ENCODE peak calls at places on chromosomes 4 and X, in ten cellular contexts. B is neural crest cell; R is stimulated activated CD8-positive, alpha-beta memory T cell treated with anti-CD3 and anti-CD28 coated beads, Interleukin-2, amount 100 ng/mL, for 1 hour; A is fibroblast of lung; M is NCI-H1048; F is activated CD8-positive, alpha-beta memory T cell treated with anti-CD3 and anti-CD28 coated beads, Interleukin-2, amount 10 ng/mL, durations not matched to agents 7 days and 5 days; I is nucleus accumbens; Q is COLO829; O is BJ; G is NCI-H524 treated with DMSO at 0.1 percent for 48 hours. E is an unnamed sample.

GRCh38 chrX:53321216-53321942 is 40.0 kb upstream of the IQSEC2 start:
- DNase-seq in B (no peak), R (no peak), A (no peak), M (no peak), F (no peak), I (peak; percentile 10), Q (no peak), O (no peak), G (no peak), E (no peak)

GRCh38 chr4:100895572-100896197 is 377.9 kb upstream of the EMCN start:
- DNase-seq in B (no peak), R (no peak), A (no peak), M (no peak), F (no peak), I (no peak), Q (no peak), O (no peak), G (no peak), E (no peak)

GRCh38 chrX:134173541-134174272 is 63.3 kb upstream of the CCDC160 start:
- DNase-seq in B (peak; percentile 22), R (no peak), A (no peak), M (no peak), F (peak; percentile 43), I (no peak), Q (no peak), O (no peak), G (peak; percentile 2), E (no peak)

GRCh38 chr4:153408932-153409331 is 57.2 kb upstream of the TMEM131L start:
- DNase-seq in B (no peak), R (no peak), A (no peak), M (no peak), F (no peak), I (no peak), Q (no peak), O (no peak), G (no peak), E (no peak)

GRCh38 chrX:5415738-5416137 is 812.9 kb downstream of the NLGN4X start:
- DNase-seq in B (no peak), R (no peak), A (no peak), M (no peak), F (no peak), I (no peak), Q (no peak), O (no peak), G (no peak), E (no peak)

GRCh38 chr4:1183985-1184773 is 11.8 kb upstream of the SPON2 start:
- DNase-seq in B (no peak), R (no peak), A (no peak), M (no peak), F (no peak), I (no peak), Q (no peak), O (no peak), G (no peak), E (no peak)

GRCh38 chr4:94412019-94413017 is 39.4 kb upstream of the PDLIM5 start:
- DNase-seq in B (no peak), R (no peak), A (peak; percentile 88), M (no peak), F (no peak), I (no peak), Q (peak; percentile 82), O (peak; percentile 27), G (no peak), E (no peak)

GRCh38 chr4:174423257-174423944 is 98.9 kb downstream of the HPGD start:
- DNase-seq in B (no peak), R (no peak), A (peak; percentile 89), M (no peak), F (no peak), I (no peak), Q (peak; percentile 78), O (no peak), G (no peak), E (no peak)

GRCh38 chr4:165016971-165017370 is 14.8 kb upstream of the TRIM60 start:
- DNase-seq in B (no peak), R (no peak), A (no peak), M (no peak), F (no peak), I (no peak), Q (no peak), O (no peak), G (no peak), E (no peak)

GRCh38 chrX:129015381-129015780 is 507.9 kb downstream of the SMARCA1 start:
- DNase-seq in B (no peak), R (no peak), A (no peak), M (no peak), F (no peak), I (no peak), Q (no peak), O (no peak), G (no peak), E (no peak)

GRCh38 chr4:76758996-76759395 is 138.9 kb downstream of the SOWAHB start:
- DNase-seq in B (no peak), R (no peak), A (peak; percentile 51), M (no peak), F (no peak), I (no peak), Q (no peak), O (no peak), G (no peak), E (no peak)

GRCh38 chrX:153903991-153904957 is at the start of gene AVPR2:
- DNase-seq in B (no peak), R (no peak), A (no peak), M (no peak), F (no peak), I (no peak), Q (no peak), O (no peak), G (no peak), E (no peak)

GRCh38 chr4:27666943-27667342 is 806.3 kb downstream of the STIM2 start:
- DNase-seq in B (no peak), R (no peak), A (no peak), M (no peak), F (no peak), I (no peak), Q (peak; percentile 2), O (no peak), G (peak; percentile 18), E (no peak)

GRCh38 chrX:100864967-100865366 is 9.2 kb downstream of the NOX1 start:
- DNase-seq in B (no peak), R (no peak), A (peak; percentile 48), M (no peak), F (no peak), I (peak; percentile 0), Q (peak; percentile 5), O (no peak), G (no peak), E (no peak)

GRCh38 chr4:108547682-108548081 is 72.7 kb upstream of the RPL34 start:
- DNase-seq in B (no peak), R (no peak), A (no peak), M (no peak), F (no peak), I (no peak), Q (no peak), O (no peak), G (no peak), E (no peak)

GRCh38 chrX:115679460-115679859 is 118.5 kb downstream of the PLS3 start:
- DNase-seq in B (no peak), R (no peak), A (peak; percentile 28), M (no peak), F (no peak), I (no peak), Q (peak; percentile 23), O (no peak), G (peak; percentile 49), E (no peak)